ENCODE peak calls at places on chromosomes 11 and 22, in five cellular contexts. I, W, C, K and Q are unnamed samples.

GRCh38 chr22:20401376-20402020 is 7.5 kb downstream of the ZNF74 start:
- DNase-seq in I (no peak), W (no peak), C (no peak), K (no peak), Q (no peak)

GRCh38 chr11:30960387-30960992 is 374.3 kb upstream of the MPPED2 start:
- DNase-seq in I (peak; percentile 72), W (no peak), C (no peak), K (peak; percentile 17), Q (peak; percentile 28)

GRCh38 chr11:2522636-2523255 is 77.9 kb downstream of the KCNQ1 start:
- DNase-seq in I (no peak), W (no peak), C (no peak), K (no peak), Q (no peak)

GRCh38 chr11:119380816-119381185 is 689 bp downstream of the USP2 start:
- DNase-seq in I (no peak), W (no peak), C (no peak), K (no peak), Q (no peak)

GRCh38 chr11:62387381-62387780 is 31.5 kb upstream of the SCGB1A1 start:
- DNase-seq in I (no peak), W (no peak), C (no peak), K (no peak), Q (no peak)

GRCh38 chr11:15199693-15200092 is 85.0 kb downstream of the INSC start:
- DNase-seq in I (peak; percentile 10), W (no peak), C (peak; percentile 63), K (peak; percentile 27), Q (peak; percentile 14)

GRCh38 chr11:6693342-6694228 is 10.4 kb upstream of the MRPL17 start:
- DNase-seq in I (peak; percentile 89), W (peak; percentile 23), C (no peak), K (no peak), Q (no peak)

GRCh38 chr11:83583953-83584352 is 297.8 kb upstream of the CCDC90B start:
- DNase-seq in I (peak; percentile 89), W (no peak), C (no peak), K (no peak), Q (no peak)

GRCh38 chr22:50473855-50474671 is 772 bp downstream of the SBF1 start:
- DNase-seq in I (peak; percentile 75), W (no peak), C (no peak), K (no peak), Q (peak; percentile 69)

GRCh38 chr11:90738799-90739198 is 516.0 kb upstream of the CHORDC1 start:
- DNase-seq in I (no peak), W (no peak), C (no peak), K (no peak), Q (no peak)

GRCh38 chr11:78083036-78083435 is 3.4 kb upstream of the NDUFC2 start:
- DNase-seq in I (no peak), W (no peak), C (no peak), K (no peak), Q (no peak)

GRCh38 chr22:37244114-37244921 is at the start of gene RAC2:
- DNase-seq in I (peak; percentile 19), W (peak; percentile 79), C (no peak), K (no peak), Q (peak; percentile 31)

GRCh38 chr11:60316317-60316716 is 10.7 kb upstream of the MS4A6E start:
- DNase-seq in I (no peak), W (no peak), C (no peak), K (no peak), Q (no peak)

GRCh38 chr22:39232246-39232645 is 12.5 kb downstream of the PDGFB start:
- DNase-seq in I (no peak), W (no peak), C (no peak), K (no peak), Q (no peak)

GRCh38 chr11:1557904-1558831 is 13.9 kb downstream of the DUSP8 start:
- DNase-seq in I (no peak), W (no peak), C (no peak), K (no peak), Q (peak; percentile 85)

GRCh38 chr11:90134420-90135003 is at the start of gene NAALAD2:
- DNase-seq in I (no peak), W (no peak), C (no peak), K (no peak), Q (no peak)

GRCh38 chr11:32279672-32280071 is 155.7 kb downstream of the WT1 start:
- DNase-seq in I (peak; percentile 1), W (no peak), C (no peak), K (no peak), Q (no peak)

GRCh38 chr22:29872989-29873388 is 10.0 kb upstream of the MTMR3 start:
- DNase-seq in I (no peak), W (no peak), C (no peak), K (no peak), Q (no peak)